ENCODE peak calls at places on chromosome 21, in ten cellular contexts. R is AG10803; F is transverse colon; O is fibroblast of lung; K is neural progenitor cell; I is effector memory CD4-positive, alpha-beta T cell; B is colonic mucosa; Q is mucosa of descending colon; V is body of pancreas; A is cardiac fibroblast. G is an unnamed sample.

GRCh38 chr21:35321322-35322200 is 272.5 kb upstream of the RUNX1 start:
- DNase-seq in A (no peak), Q (no peak), B (no peak), R (no peak), O (no peak), I (no peak), V (no peak), K (no peak), F (no peak), G (no peak)

GRCh38 chr21:22288885-22289509 is 1290.8 kb downstream of the NCAM2 start:
- DNase-seq in R (no peak), Q (no peak), A (no peak), K (no peak), B (no peak), V (no peak), O (no peak), F (no peak), I (no peak), G (no peak)

GRCh38 chr21:41366522-41367151 is 4.8 kb downstream of the MX2 start:
- DNase-seq in Q (no peak), A (peak), V (peak), I (no peak), F (peak), B (peak), K (no peak), O (peak), R (peak), G (no peak)

GRCh38 chr21:42514883-42515228 is 1.2 kb downstream of the SLC37A1 start:
- DNase-seq in Q (no peak), A (no peak), B (no peak), V (no peak), R (no peak), O (no peak), F (no peak), K (no peak), I (no peak), G (no peak)

GRCh38 chr21:41559658-41560599 is 52.0 kb upstream of the TMPRSS2 start:
- DNase-seq in B (peak), V (no peak), R (peak), K (no peak), Q (no peak), A (peak), I (no peak), O (no peak), F (no peak), G (peak)

GRCh38 chr21:42117229-42118048 is 46.3 kb downstream of the UMODL1 start:
- DNase-seq in O (peak), F (peak), A (peak), K (peak), V (peak), I (peak), Q (peak), R (peak), B (peak), G (no peak)

GRCh38 chr21:16879479-16879878 is 633.4 kb upstream of the CXADR start:
- DNase-seq in R (no peak), O (no peak), K (no peak), V (no peak), I (no peak), A (no peak), B (no peak), F (no peak), Q (no peak), G (no peak)

GRCh38 chr21:36170823-36171222 is 14.2 kb downstream of the DOP1B start:
- DNase-seq in Q (no peak), I (no peak), R (no peak), K (no peak), B (no peak), V (no peak), A (no peak), O (no peak), F (no peak), G (no peak)

GRCh38 chr21:32645261-32646182 is 33.3 kb upstream of the CFAP298 start:
- DNase-seq in O (no peak), A (no peak), F (no peak), I (no peak), K (peak), Q (no peak), B (no peak), R (no peak), V (no peak), G (no peak)

GRCh38 chr21:29196021-29196663 is 65.7 kb downstream of the MAP3K7CL start:
- DNase-seq in R (peak), Q (no peak), I (peak), A (peak), K (no peak), B (peak), F (peak), V (peak), O (peak), G (peak)

DNA sequence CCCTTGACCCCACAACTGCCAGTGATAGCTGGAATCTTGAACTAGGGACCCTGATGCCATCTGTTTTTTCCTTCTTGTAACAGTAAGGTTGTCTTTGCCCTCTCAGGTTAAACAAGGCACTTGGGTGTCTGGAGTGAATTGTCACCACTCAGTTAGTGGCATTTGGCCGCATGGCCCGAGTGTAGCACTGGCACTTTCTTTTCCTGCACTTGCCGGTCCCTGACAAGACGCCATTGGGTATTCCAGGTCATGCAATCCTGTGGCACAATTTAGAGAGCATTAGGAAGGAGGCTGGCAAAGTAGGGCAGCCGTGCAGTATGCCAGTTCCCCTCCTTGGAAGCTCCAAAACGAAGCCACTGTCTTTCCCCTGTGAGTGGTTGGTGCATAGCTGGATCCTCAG is 70.8 kb downstream of the MRPS6 start:
- DNase-seq in A (no peak), R (no peak), B (no peak), Q (no peak), V (no peak), O (no peak), F (no peak), I (no peak), K (no peak), G (no peak)
- H3K4me3 ChIP-seq in A (no peak), R (no peak), B (no peak), Q (no peak), V (no peak), O (no peak), F (no peak), I (no peak), K (no peak), G (no peak)

GRCh38 chr21:28089599-28090421 is 902.9 kb downstream of the LTN1 start:
- DNase-seq in Q (no peak), B (no peak), F (no peak), K (peak), R (no peak), I (no peak), A (peak), O (no peak), V (no peak), G (no peak)

GRCh38 chr21:28090546-28090945 is 902.1 kb downstream of the LTN1 start:
- DNase-seq in Q (no peak), F (no peak), R (no peak), A (no peak), V (no peak), B (no peak), O (no peak), I (no peak), K (no peak), G (no peak)

GRCh38 chr21:28083350-28083749 is 909.3 kb downstream of the LTN1 start:
- DNase-seq in Q (no peak), B (no peak), O (no peak), K (no peak), A (no peak), V (no peak), I (no peak), F (no peak), R (no peak), G (no peak)

GRCh38 chr21:28086861-28087581 is 905.7 kb downstream of the LTN1 start:
- DNase-seq in Q (no peak), F (no peak), V (no peak), R (no peak), O (no peak), K (no peak), I (no peak), A (no peak), B (no peak), G (no peak)

GRCh38 chr21:28084951-28085350 is 907.7 kb downstream of the LTN1 start:
- DNase-seq in O (peak), A (no peak), K (no peak), V (no peak), R (no peak), I (no peak), F (no peak), B (no peak), Q (no peak), G (no peak)
- H3K4me3 ChIP-seq in O (no peak), A (no peak), K (no peak), V (no peak), R (no peak), I (no peak), F (no peak), B (no peak), Q (no peak), G (no peak)

DNA sequence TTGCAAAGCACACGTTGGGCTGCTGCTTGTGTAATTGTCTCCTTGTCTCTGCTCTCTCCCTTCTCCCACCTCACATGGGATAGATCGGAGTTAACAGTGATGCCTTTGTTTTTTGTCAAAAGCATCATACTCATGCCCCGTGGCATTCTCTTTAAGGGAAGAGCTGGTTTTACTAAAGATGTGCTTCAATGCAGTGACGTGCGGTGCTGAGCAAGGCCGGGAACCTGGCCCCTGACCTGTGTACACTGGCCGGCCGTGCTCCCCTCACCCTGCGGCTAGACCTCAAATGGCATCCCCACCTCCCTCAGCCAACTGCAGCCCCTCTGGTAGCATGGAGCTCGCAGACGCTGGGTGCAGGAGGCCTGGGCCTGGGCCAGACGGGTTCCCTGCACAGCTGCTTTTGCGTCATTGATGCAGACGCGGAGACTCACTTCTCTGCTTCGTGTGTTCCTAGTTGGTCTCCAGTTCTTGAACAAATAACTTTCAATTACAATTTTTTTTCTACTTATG is 19.9 kb downstream of the AGPAT3 start:
- DNase-seq in A (no peak), Q (no peak), I (no peak), V (peak), F (no peak), O (peak), R (no peak), K (no peak), B (no peak), G (no peak)
- H3K4me3 ChIP-seq in A (no peak), Q (no peak), I (no peak), V (no peak), F (no peak), O (no peak), R (no peak), K (no peak), B (no peak), G (no peak)

DNA sequence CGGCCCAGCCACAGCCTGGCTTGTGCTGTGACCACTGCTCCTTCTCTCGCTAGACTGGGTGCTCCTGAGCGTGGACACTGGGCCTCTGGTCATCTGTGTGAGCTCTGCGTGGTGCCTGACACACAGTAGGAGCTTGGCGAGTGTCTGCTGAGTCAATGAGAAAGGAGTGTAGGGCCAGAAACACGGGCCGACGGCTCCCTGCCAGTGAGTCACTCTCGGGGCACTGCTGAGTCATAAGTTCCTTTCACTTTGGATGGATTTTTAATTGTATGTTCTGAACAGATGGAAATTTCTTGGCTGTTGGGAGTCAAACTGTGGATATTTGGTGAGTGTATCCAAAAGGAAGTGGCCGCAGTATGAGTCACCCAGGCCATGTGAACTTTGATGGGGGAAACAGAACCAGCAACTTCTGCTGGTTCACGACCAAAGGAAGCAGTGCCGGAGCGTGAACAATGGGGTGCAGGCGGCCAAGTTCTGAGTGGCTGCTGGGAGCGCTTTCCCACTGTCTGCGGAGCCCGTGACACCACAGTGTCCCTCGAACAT is 41.0 kb upstream of the COL18A1 start:
- DNase-seq in R (peak), I (no peak), K (no peak), B (peak), A (peak), V (peak), O (peak), Q (peak), F (peak), G (peak)
- H3K4me3 ChIP-seq in R (peak), I (no peak), K (no peak), B (no peak), A (peak), V (no peak), O (peak), Q (no peak), F (no peak), G (no peak)

DNA sequence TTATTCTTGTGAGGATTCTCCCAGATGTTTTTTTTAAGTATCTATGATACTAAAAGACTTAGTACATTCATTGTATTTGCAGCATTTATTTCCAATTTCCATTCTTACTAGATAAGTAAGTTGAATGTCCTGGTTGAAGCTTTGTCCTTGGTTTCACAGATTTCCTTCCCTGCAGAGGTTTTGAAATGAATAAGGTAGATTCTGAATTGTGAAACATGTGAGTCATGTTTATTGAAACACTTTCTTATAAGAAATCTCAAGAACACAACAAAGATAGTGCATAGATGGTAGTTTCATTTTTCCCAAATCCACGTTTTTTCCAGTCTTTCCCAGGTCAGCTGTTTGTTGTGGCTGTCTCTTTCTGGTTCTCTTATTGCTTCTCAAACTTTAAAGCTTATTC is 24.8 kb downstream of the GABPA start:
- DNase-seq in V (no peak), F (no peak), O (peak), K (no peak), Q (no peak), R (no peak), A (peak), I (no peak), B (no peak), G (no peak)
- H3K4me3 ChIP-seq in V (no peak), F (no peak), O (no peak), K (no peak), Q (no peak), R (no peak), A (no peak), I (no peak), B (no peak), G (no peak)

GRCh38 chr21:14762309-14762708 is 216.2 kb upstream of the SAMSN1 start:
- DNase-seq in Q (no peak), F (no peak), B (no peak), A (no peak), O (no peak), I (no peak), K (no peak), R (no peak), V (no peak), G (no peak)
- H3K4me3 ChIP-seq in Q (no peak), F (peak), B (no peak), A (no peak), O (no peak), I (no peak), K (no peak), R (no peak), V (no peak), G (no peak)

DNA sequence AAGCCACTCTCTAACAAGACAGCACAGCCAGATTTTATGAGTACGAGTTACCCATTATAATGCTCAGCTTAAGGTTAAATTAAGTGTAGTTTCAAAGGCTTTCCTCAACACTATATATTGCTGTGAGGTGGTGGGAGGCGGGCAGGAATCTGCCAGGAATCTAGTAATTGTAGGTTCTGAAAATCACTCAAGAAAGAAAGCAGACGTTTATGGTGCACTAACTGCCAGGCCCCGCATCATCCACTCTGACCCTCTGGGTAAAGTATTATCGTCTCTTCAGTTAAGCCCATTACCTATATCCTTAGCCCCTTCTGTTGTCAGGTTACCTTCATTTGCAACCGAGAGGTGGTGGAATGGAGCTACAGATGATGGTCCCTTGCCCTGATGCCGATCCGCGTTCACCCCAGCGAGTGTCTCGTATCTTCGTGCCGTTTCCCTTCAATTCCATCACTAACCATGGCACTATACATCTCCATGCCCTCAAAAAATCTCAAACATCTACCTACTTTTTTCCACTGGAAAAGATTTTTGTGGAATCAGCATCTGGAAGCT is 12.4 kb downstream of the HMGN1 start:
- DNase-seq in O (no peak), Q (no peak), B (no peak), I (no peak), A (no peak), V (no peak), F (no peak), K (no peak), R (no peak), G (no peak)
- H3K4me3 ChIP-seq in O (no peak), Q (no peak), B (no peak), I (no peak), A (no peak), V (no peak), F (no peak), K (no peak), R (no peak), G (no peak)

G was measured in BJ.